ENCODE peak calls at places on chromosomes 3 and 15, in ten cellular contexts. D is ovary, N is adrenal gland, B is A549, X is sigmoid colon, G is uterus, Y is HCT116, S is heart left ventricle, A is esophagus muscularis mucosa, I is transverse colon. Q is an unnamed sample. For H3K9me3 and H3K4me1, the result is how much of the 10 kb centered on the place peaks cover.

GRCh38 chr15:41928100-41928499 is 34.2 kb upstream of the SPTBN5 start:
- DNase-seq in D (no peak), N (no peak), B (peak), X (no peak), G (no peak), Y (no peak), S (no peak), A (no peak), I (no peak), Q (no peak)

GRCh38 chr3:45548724-45549123 is 45.8 kb upstream of the LIMD1 start:
- DNase-seq in D (no peak), N (no peak), B (no peak), X (no peak), G (no peak), Y (no peak), S (no peak), A (no peak), I (no peak), Q (no peak)

GRCh38 chr3:48614044-48614443 is 4.6 kb upstream of the UQCRC1 start:
- DNase-seq in D (no peak), N (no peak), B (no peak), X (no peak), G (no peak), Y (no peak), S (no peak), A (no peak), I (no peak), Q (no peak)

GRCh38 chr3:61252836-61253235 is 1.6 kb upstream of the FHIT start:
- DNase-seq in D (no peak), N (no peak), B (no peak), X (no peak), G (no peak), Y (no peak), S (no peak), A (no peak), I (no peak), Q (no peak)

GRCh38 chr15:95025924-95026728 is 794.8 kb downstream of the MCTP2 start:
- DNase-seq in D (peak), N (peak), B (peak), X (peak), G (peak), Y (peak), S (peak), A (no peak), I (peak), Q (peak)

GRCh38 chr3:89971329-89971728 is 863.9 kb downstream of the EPHA3 start:
- DNase-seq in D (no peak), N (no peak), B (no peak), X (no peak), G (no peak), Y (no peak), S (no peak), A (no peak), I (no peak), Q (no peak)

GRCh38 chr3:157999246-157999645 is 107.0 kb downstream of the SHOX2 start:
- DNase-seq in D (no peak), N (no peak), B (no peak), X (no peak), G (no peak), Y (no peak), S (no peak), A (no peak), I (no peak), Q (no peak)

GRCh38 chr3:123791898-123792297 is 92.2 kb downstream of the MYLK start:
- DNase-seq in D (no peak), N (no peak), B (no peak), X (no peak), G (no peak), Y (no peak), S (no peak), A (peak), I (no peak), Q (no peak)

GRCh38 chr3:123386477-123387040 is 62.3 kb downstream of the ADCY5 start:
- DNase-seq in D (peak), N (no peak), B (no peak), X (peak), G (no peak), Y (no peak), S (no peak), A (no peak), I (no peak), Q (no peak)

GRCh38 chr3:107987036-107987557 is 103.7 kb downstream of the CD47 start:
- DNase-seq in D (peak), N (peak), B (no peak), X (peak), G (peak), Y (peak), S (peak), A (peak), I (peak), Q (peak)

GRCh38 chr3:37973250-37974054 is 17.1 kb upstream of the VILL start:
- DNase-seq in D (no peak), N (no peak), B (no peak), X (peak), G (no peak), Y (no peak), S (no peak), A (no peak), I (no peak), Q (no peak)

GRCh38 chr3:54073386-54073785 is 49.0 kb upstream of the CACNA2D3 start:
- DNase-seq in D (no peak), N (no peak), B (no peak), X (no peak), G (no peak), Y (no peak), S (no peak), A (no peak), I (no peak), Q (no peak)

DNA sequence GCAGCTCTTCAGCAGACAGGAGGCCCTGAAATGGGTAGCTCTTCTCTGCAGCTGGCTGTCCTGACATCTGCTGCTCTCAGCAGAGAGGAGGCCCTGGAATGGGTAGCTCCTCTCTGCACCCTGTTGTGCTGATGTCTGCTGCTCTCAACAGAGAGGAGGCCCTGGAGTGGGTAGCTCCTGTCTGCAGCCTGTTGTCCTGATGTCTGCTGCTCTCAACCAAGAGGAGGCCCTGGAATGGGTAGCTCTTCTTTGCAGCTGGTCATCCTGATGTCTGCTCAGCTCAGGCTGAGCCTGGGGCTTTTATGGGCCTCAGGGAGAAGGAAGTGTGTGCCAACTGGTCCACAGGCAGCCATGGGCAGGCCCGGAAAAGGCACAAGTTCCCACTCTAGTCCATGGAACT is 66.6 kb downstream of the PIK3CB start:
- DNase-seq in D (no peak), N (no peak), B (no peak), X (no peak), G (no peak), Y (peak), S (no peak), A (no peak), I (no peak), Q (no peak)
- H3K9me3 ChIP-seq in D (under half), N (under half), B (under half), X (under half), G (under half), Y (under half), S (under half), A (under half), I (under half), Q (under half)

DNA sequence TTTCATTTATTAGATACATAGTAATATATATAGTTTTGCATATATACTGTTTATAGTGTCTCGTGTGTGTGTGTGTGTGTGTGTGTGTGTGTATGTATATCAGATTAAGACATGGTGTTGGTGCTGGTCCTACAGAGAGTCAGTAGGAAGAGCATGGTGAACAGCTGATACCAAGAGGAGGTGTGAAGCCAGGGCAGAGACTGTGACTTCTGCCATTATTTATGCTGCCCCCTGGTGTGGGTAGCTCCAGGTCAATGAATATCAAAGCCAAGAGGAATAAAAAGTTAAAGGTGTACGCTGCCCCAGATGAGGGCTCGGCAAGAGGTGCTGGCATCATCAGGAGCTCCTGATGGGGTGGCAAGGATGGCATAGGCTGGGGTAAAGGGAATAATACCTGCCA is 299.5 kb upstream of the RASGRP1 start:
- DNase-seq in D (no peak), N (no peak), B (no peak), X (no peak), G (no peak), Y (peak), S (no peak), A (no peak), I (no peak), Q (no peak)
- H3K4me1 ChIP-seq in D (under half), N (under half), B (under half), X (under half), G (under half), Y (under half), S (under half), A (under half), I (under half), Q (under half)

DNA sequence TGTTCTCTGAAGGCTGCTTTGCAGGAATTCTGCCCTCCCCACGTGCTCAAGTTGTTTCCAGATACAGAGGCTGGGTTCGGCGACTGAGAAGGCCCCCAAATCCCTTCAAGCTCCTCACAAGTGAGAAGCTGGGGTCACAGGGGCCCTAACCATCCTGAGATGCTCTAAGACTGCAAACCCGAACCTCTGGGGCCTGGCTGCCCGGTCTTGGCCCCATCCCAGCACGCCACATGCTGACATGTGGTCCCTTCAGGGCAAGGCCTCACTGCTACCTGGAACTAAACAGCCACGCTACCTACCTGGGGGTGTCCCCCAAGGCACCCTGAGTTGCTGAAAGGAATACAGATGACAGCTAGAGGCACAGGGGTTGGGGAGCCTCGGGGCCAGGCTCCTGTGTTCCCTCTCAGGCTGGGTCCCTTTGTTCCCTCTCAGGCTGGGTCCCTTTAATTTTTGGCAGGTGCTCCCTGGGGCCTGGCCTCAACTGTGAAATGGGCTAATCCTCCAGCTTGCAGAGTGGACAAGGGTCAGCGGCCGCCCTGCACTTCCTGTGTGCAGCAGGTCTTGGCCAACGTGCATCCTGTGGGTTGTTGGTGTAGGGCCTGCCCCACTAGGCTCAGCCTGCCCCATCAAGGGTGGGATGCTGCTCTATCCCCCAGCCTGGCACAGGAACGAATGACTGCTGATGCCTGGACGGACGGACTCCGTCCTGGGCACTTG is 32.5 kb downstream of the KLHL25 start:
- DNase-seq in D (no peak), N (no peak), B (no peak), X (no peak), G (no peak), Y (no peak), S (no peak), A (no peak), I (no peak), Q (no peak)
- TF ChIP-seq POLR2A in D (no peak), N (no peak), B (no peak), X (no peak), G (no peak), Y (no peak), S (no peak), A (no peak), I (no peak), Q (no peak)

DNA sequence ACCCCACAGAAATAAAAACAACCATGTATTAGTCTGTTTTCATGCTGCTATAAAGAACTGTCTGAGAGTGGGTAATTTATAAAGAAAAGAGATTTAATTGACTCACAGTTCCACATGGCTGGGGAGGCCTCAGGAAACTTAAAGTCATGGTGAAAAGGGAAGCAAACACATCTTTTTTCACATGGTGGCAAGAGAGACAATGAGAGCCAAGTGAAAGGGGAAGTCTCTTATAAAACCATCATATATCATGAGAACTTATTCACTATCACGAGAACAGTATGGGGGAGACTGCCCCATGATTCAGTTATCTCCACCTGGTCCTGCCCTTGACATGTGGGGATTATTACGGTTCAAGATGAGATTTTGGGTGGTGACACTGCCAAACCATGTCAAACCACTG is 141.5 kb downstream of the ZMAT3 start:
- DNase-seq in D (no peak), N (no peak), B (no peak), X (no peak), G (no peak), Y (no peak), S (no peak), A (no peak), I (no peak), Q (no peak)
- H3K9me3 ChIP-seq in D (under half), N (under half), B (under half), X (under half), G (under half), Y (under half), S (half or more), A (half or more), I (under half), Q (under half)

GRCh38 chr3:12353796-12354505 is 65.1 kb downstream of the PPARG start:
- DNase-seq in D (no peak), N (no peak), B (no peak), X (no peak), G (no peak), Y (no peak), S (no peak), A (no peak), I (no peak), Q (no peak)
- H3K4me1 ChIP-seq in D (under half), N (under half), B (half or more), X (under half), G (under half), Y (under half), S (under half), A (under half), I (under half), Q (under half)

DNA sequence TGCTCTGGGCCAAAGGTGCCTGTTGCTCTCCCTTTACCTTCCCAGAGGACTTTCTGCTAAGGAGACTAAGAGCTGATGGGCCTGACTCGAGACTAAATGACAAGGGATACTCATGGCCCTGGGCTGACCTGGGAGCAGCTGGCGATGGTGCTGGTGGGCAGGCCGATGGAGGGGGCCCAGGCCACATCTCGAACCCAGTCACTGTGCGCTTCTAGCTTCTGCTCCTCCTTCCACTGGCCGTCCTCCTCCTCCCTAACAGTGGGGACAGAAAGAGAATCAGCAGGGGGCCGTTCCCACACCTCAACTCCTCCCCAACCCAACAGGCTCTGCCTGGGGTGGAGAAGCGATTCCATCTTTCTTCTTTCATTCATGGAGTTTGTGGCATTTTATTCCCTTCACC is 12.2 kb upstream of the GHRL start:
- DNase-seq in D (no peak), N (no peak), B (no peak), X (no peak), G (no peak), Y (no peak), S (no peak), A (no peak), I (no peak), Q (no peak)
- TF ChIP-seq POLR2A in D (no peak), N (no peak), B (no peak), X (no peak), G (no peak), Y (no peak), S (no peak), A (no peak), I (no peak), Q (no peak)

DNA sequence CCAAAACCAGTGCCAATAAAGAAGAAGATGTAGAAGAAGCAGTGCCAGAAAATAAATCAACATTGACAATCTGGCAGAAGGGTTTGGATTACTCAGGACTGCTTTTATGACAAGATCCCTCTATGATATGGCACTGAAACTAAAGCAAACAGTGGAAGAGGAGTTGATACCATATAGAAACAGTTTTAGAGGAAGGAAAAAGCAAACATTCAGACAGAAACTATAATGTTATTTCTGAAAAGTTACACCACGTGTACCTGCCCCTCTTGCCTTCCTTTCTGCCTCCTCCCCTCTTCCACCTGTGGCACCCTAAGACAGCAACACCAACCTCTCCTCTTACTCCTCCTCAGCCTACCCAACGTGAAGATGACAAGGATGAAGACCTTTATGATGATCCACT is 63.0 kb downstream of the SFMBT1 start:
- DNase-seq in D (no peak), N (no peak), B (no peak), X (no peak), G (no peak), Y (no peak), S (no peak), A (no peak), I (no peak), Q (no peak)
- H3K9me3 ChIP-seq in D (under half), N (under half), B (under half), X (under half), G (under half), Y (under half), S (under half), A (under half), I (under half), Q (under half)

DNA sequence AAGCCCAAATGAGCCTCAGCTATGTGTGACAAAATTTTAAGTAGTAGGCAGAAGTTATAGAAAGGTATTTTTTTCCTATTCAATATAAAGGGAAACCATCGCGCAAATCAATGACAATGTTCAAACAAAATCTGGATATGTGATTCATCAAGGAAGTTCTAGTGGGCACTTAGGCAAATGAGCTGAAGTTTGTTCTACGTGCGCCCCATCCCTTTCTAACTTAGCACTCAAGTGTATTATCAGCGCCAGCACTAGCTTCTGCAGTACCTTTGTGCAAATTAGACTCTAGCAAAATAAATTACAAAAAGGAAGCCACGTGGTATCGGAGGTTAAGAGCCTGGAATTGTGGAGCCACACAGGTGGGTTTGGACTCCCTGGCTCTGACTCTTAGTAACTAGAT is 91.1 kb downstream of the TBL1XR1 start:
- DNase-seq in D (no peak), N (no peak), B (no peak), X (no peak), G (no peak), Y (no peak), S (no peak), A (no peak), I (no peak), Q (no peak)
- H3K4me1 ChIP-seq in D (under half), N (half or more), B (half or more), X (half or more), G (under half), Y (under half), S (half or more), A (half or more), I (under half), Q (under half)